ENCODE peak calls at places on chromosomes 5 and 9, in six cellular contexts. One of them, this sample, is unnamed.

GRCh38 chr5:1974501-1975405 is 92.0 kb upstream of the IRX4 start:
- DNase-seq in gastrocnemius medialis: no peak
- DNase-seq in lung: peak; percentile 13
- DNase-seq in fibroblast of lung: no peak
- DNase-seq in endodermal cell: no peak
- DNase-seq in kidney epithelial cell: no peak
- DNase-seq in this sample: no peak

GRCh38 chr5:31361234-31361633 is 167.7 kb downstream of the CDH6 start:
- DNase-seq in gastrocnemius medialis: no peak
- DNase-seq in lung: no peak
- DNase-seq in fibroblast of lung: peak; percentile 63
- DNase-seq in endodermal cell: no peak
- DNase-seq in kidney epithelial cell: no peak
- DNase-seq in this sample: peak; percentile 53

GRCh38 chr5:95446560-95447221 is 55.5 kb downstream of the FAM81B start:
- DNase-seq in gastrocnemius medialis: no peak
- DNase-seq in lung: no peak
- DNase-seq in fibroblast of lung: no peak
- DNase-seq in endodermal cell: no peak
- DNase-seq in kidney epithelial cell: peak; percentile 90
- DNase-seq in this sample: no peak

GRCh38 chr9:8492034-8492433 is 692.5 kb upstream of the DMAC1 start:
- DNase-seq in gastrocnemius medialis: no peak
- DNase-seq in lung: no peak
- DNase-seq in fibroblast of lung: no peak
- DNase-seq in endodermal cell: no peak
- DNase-seq in kidney epithelial cell: no peak
- DNase-seq in this sample: no peak

GRCh38 chr5:172648755-172649154 is 7.7 kb downstream of the NEURL1B start:
- DNase-seq in gastrocnemius medialis: no peak
- DNase-seq in lung: no peak
- DNase-seq in fibroblast of lung: no peak
- DNase-seq in endodermal cell: no peak
- DNase-seq in kidney epithelial cell: no peak
- DNase-seq in this sample: no peak

GRCh38 chr5:372556-372910 is 51.0 kb downstream of the AHRR start:
- DNase-seq in gastrocnemius medialis: no peak
- DNase-seq in lung: no peak
- DNase-seq in fibroblast of lung: no peak
- DNase-seq in endodermal cell: peak; percentile 49
- DNase-seq in kidney epithelial cell: no peak
- DNase-seq in this sample: no peak

GRCh38 chr9:28782630-28783029 is 1209.3 kb upstream of the C9orf72 start:
- DNase-seq in gastrocnemius medialis: no peak
- DNase-seq in lung: no peak
- DNase-seq in fibroblast of lung: no peak
- DNase-seq in endodermal cell: no peak
- DNase-seq in kidney epithelial cell: peak; percentile 61
- DNase-seq in this sample: no peak

GRCh38 chr9:134970719-134971118 is 53.0 kb upstream of the FCN1 start:
- DNase-seq in gastrocnemius medialis: no peak
- DNase-seq in lung: no peak
- DNase-seq in fibroblast of lung: no peak
- DNase-seq in endodermal cell: no peak
- DNase-seq in kidney epithelial cell: no peak
- DNase-seq in this sample: no peak

GRCh38 chr5:177452688-177453638 is 6.3 kb downstream of the PRR7 start:
- DNase-seq in gastrocnemius medialis: no peak
- DNase-seq in lung: no peak
- DNase-seq in fibroblast of lung: no peak
- DNase-seq in endodermal cell: peak; percentile 66
- DNase-seq in kidney epithelial cell: no peak
- DNase-seq in this sample: no peak

GRCh38 chr9:18359335-18359734 is 114.6 kb upstream of the ADAMTSL1 start:
- DNase-seq in gastrocnemius medialis: no peak
- DNase-seq in lung: no peak
- DNase-seq in fibroblast of lung: peak; percentile 28
- DNase-seq in endodermal cell: no peak
- DNase-seq in kidney epithelial cell: no peak
- DNase-seq in this sample: peak; percentile 50

GRCh38 chr5:178439411-178440162 is 150.6 kb downstream of the COL23A1 start:
- DNase-seq in gastrocnemius medialis: no peak
- DNase-seq in lung: no peak
- DNase-seq in fibroblast of lung: no peak
- DNase-seq in endodermal cell: no peak
- DNase-seq in kidney epithelial cell: no peak
- DNase-seq in this sample: no peak

GRCh38 chr5:40078907-40079575 is 600.7 kb upstream of the PTGER4 start:
- DNase-seq in gastrocnemius medialis: no peak
- DNase-seq in lung: no peak
- DNase-seq in fibroblast of lung: no peak
- DNase-seq in endodermal cell: no peak
- DNase-seq in kidney epithelial cell: no peak
- DNase-seq in this sample: no peak

GRCh38 chr9:80496901-80497565 is 925.3 kb downstream of the TLE4 start:
- DNase-seq in gastrocnemius medialis: no peak
- DNase-seq in lung: no peak
- DNase-seq in fibroblast of lung: no peak
- DNase-seq in endodermal cell: no peak
- DNase-seq in kidney epithelial cell: no peak
- DNase-seq in this sample: no peak

GRCh38 chr5:179192891-179193470 is 132.8 kb downstream of the ZNF354C start:
- DNase-seq in gastrocnemius medialis: no peak
- DNase-seq in lung: no peak
- DNase-seq in fibroblast of lung: no peak
- DNase-seq in endodermal cell: no peak
- DNase-seq in kidney epithelial cell: no peak
- DNase-seq in this sample: no peak

GRCh38 chr5:179243333-179243732 is 101.9 kb downstream of the ADAMTS2 start:
- DNase-seq in gastrocnemius medialis: no peak
- DNase-seq in lung: no peak
- DNase-seq in fibroblast of lung: peak; percentile 88
- DNase-seq in endodermal cell: peak; percentile 31
- DNase-seq in kidney epithelial cell: no peak
- DNase-seq in this sample: no peak

GRCh38 chr5:75509956-75510355 is 1.5 kb downstream of the CERT1 start:
- DNase-seq in gastrocnemius medialis: peak; percentile 44
- DNase-seq in lung: peak; percentile 38
- DNase-seq in fibroblast of lung: peak; percentile 79
- DNase-seq in endodermal cell: no peak
- DNase-seq in kidney epithelial cell: no peak
- DNase-seq in this sample: peak; percentile 17

GRCh38 chr5:68007446-68007845 is 208.1 kb upstream of the PIK3R1 start:
- DNase-seq in gastrocnemius medialis: peak; percentile 26
- DNase-seq in lung: peak; percentile 43
- DNase-seq in fibroblast of lung: peak; percentile 95
- DNase-seq in endodermal cell: no peak
- DNase-seq in kidney epithelial cell: peak; percentile 43
- DNase-seq in this sample: peak; percentile 50

GRCh38 chr9:131813116-131813515 is 73.2 kb upstream of the RAPGEF1 start:
- DNase-seq in gastrocnemius medialis: no peak
- DNase-seq in lung: no peak
- DNase-seq in fibroblast of lung: peak; percentile 4
- DNase-seq in endodermal cell: no peak
- DNase-seq in kidney epithelial cell: no peak
- DNase-seq in this sample: no peak

GRCh38 chr9:134410078-134410834 is 84.0 kb downstream of the RXRA start:
- DNase-seq in gastrocnemius medialis: peak; percentile 92
- DNase-seq in lung: peak; percentile 85
- DNase-seq in fibroblast of lung: no peak
- DNase-seq in endodermal cell: no peak
- DNase-seq in kidney epithelial cell: no peak
- DNase-seq in this sample: no peak

GRCh38 chr5:85452322-85453025 is 1067.8 kb upstream of the EDIL3 start:
- DNase-seq in gastrocnemius medialis: no peak
- DNase-seq in lung: no peak
- DNase-seq in fibroblast of lung: no peak
- DNase-seq in endodermal cell: no peak
- DNase-seq in kidney epithelial cell: no peak
- DNase-seq in this sample: no peak

GRCh38 chr5:176891331-176891958 is 7.7 kb downstream of the HK3 start:
- DNase-seq in gastrocnemius medialis: no peak
- DNase-seq in lung: no peak
- DNase-seq in fibroblast of lung: no peak
- DNase-seq in endodermal cell: no peak
- DNase-seq in kidney epithelial cell: no peak
- DNase-seq in this sample: no peak

GRCh38 chr5:135576075-135576599 is 2.7 kb downstream of the CXCL14 start:
- DNase-seq in gastrocnemius medialis: no peak
- DNase-seq in lung: no peak
- DNase-seq in fibroblast of lung: no peak
- DNase-seq in endodermal cell: peak; percentile 87
- DNase-seq in kidney epithelial cell: no peak
- DNase-seq in this sample: no peak

GRCh38 chr9:103942652-103943051 is 151.5 kb upstream of the SMC2 start:
- DNase-seq in gastrocnemius medialis: no peak
- DNase-seq in lung: no peak
- DNase-seq in fibroblast of lung: no peak
- DNase-seq in endodermal cell: no peak
- DNase-seq in kidney epithelial cell: no peak
- DNase-seq in this sample: no peak

GRCh38 chr9:21728781-21729180 is 73.7 kb upstream of the MTAP start:
- DNase-seq in gastrocnemius medialis: no peak
- DNase-seq in lung: no peak
- DNase-seq in fibroblast of lung: no peak
- DNase-seq in endodermal cell: no peak
- DNase-seq in kidney epithelial cell: no peak
- DNase-seq in this sample: no peak

GRCh38 chr9:21854119-21854518 is 51.7 kb downstream of the MTAP start:
- DNase-seq in gastrocnemius medialis: no peak
- DNase-seq in lung: no peak
- DNase-seq in fibroblast of lung: no peak
- DNase-seq in endodermal cell: no peak
- DNase-seq in kidney epithelial cell: no peak
- DNase-seq in this sample: no peak

GRCh38 chr5:171387970-171388815 is 544 bp downstream of the NPM1 start:
- DNase-seq in gastrocnemius medialis: peak; percentile 49
- DNase-seq in lung: peak; percentile 80
- DNase-seq in fibroblast of lung: peak; percentile 80
- DNase-seq in endodermal cell: peak; percentile 87
- DNase-seq in kidney epithelial cell: no peak
- DNase-seq in this sample: no peak
- TF ChIP-seq CTCF in gastrocnemius medialis: no peak
- TF ChIP-seq CTCF in lung: no peak
- TF ChIP-seq CTCF in fibroblast of lung: no peak
- TF ChIP-seq CTCF in endodermal cell: no peak
- TF ChIP-seq CTCF in kidney epithelial cell: no peak
- TF ChIP-seq CTCF in this sample: no peak

GRCh38 chr5:132265336-132266030 is 8.0 kb downstream of the PDLIM4 start:
- DNase-seq in gastrocnemius medialis: no peak
- DNase-seq in lung: peak; percentile 44
- DNase-seq in fibroblast of lung: peak; percentile 94
- DNase-seq in endodermal cell: peak; percentile 55
- DNase-seq in kidney epithelial cell: peak; percentile 89
- DNase-seq in this sample: peak; percentile 87
- H3K4me3 ChIP-seq in gastrocnemius medialis: no peak overlapping the region
- H3K4me3 ChIP-seq in lung: no peak overlapping the region
- H3K4me3 ChIP-seq in fibroblast of lung: no peak overlapping the region
- H3K4me3 ChIP-seq in endodermal cell: no peak overlapping the region
- H3K4me3 ChIP-seq in kidney epithelial cell: no peak overlapping the region
- H3K4me3 ChIP-seq in this sample: no peak overlapping the region

DNA sequence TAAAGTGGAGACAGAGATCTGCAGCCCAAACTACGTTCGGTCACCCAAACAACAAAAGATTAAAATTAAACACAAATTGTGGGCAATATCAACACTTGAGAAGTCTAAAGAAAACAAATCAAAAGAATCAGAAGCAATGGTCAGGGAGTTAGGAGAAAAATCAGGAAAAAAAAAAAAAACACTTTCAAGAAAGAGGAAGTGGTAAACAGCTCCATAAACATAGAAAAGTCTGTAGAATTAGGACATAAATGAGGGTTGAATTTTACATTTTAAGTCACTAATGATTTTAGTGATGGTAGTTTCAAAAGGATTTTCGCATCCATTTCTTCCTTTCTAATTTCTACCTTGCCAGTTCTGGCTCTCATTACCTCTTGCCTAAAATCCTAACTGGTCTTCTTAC is 10.1 kb downstream of the RNF145 start:
- DNase-seq in gastrocnemius medialis: no peak
- DNase-seq in lung: no peak
- DNase-seq in fibroblast of lung: no peak
- DNase-seq in endodermal cell: no peak
- DNase-seq in kidney epithelial cell: no peak
- DNase-seq in this sample: no peak
- TF ChIP-seq CTCF in gastrocnemius medialis: no peak
- TF ChIP-seq CTCF in lung: no peak
- TF ChIP-seq CTCF in fibroblast of lung: no peak
- TF ChIP-seq CTCF in endodermal cell: no peak
- TF ChIP-seq CTCF in kidney epithelial cell: no peak
- TF ChIP-seq CTCF in this sample: no peak

DNA sequence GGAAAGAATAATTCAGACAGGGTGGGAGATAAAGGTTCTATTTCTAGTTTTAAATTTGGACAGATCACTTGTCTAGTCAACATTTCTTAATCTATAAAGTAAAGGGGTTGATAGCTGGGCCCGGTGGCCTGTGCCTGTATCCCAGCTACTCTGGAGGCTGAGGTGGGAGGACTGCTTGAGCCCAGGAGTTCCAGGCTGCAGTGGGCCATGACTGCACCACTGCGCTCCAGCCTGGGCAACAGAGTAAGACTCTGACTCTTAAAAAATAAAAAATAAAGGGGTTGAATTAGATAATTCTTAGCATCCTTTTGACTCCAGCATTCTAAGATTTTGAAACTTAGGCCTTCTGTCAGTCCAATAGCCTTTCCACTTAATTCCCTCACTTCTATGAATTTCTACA is 10.8 kb downstream of the DIAPH1 start:
- DNase-seq in gastrocnemius medialis: no peak
- DNase-seq in lung: no peak
- DNase-seq in fibroblast of lung: no peak
- DNase-seq in endodermal cell: no peak
- DNase-seq in kidney epithelial cell: no peak
- DNase-seq in this sample: no peak
- H3K4me3 ChIP-seq in gastrocnemius medialis: no peak overlapping the region
- H3K4me3 ChIP-seq in lung: no peak overlapping the region
- H3K4me3 ChIP-seq in fibroblast of lung: no peak overlapping the region
- H3K4me3 ChIP-seq in endodermal cell: no peak overlapping the region
- H3K4me3 ChIP-seq in kidney epithelial cell: no peak overlapping the region
- H3K4me3 ChIP-seq in this sample: no peak overlapping the region

DNA sequence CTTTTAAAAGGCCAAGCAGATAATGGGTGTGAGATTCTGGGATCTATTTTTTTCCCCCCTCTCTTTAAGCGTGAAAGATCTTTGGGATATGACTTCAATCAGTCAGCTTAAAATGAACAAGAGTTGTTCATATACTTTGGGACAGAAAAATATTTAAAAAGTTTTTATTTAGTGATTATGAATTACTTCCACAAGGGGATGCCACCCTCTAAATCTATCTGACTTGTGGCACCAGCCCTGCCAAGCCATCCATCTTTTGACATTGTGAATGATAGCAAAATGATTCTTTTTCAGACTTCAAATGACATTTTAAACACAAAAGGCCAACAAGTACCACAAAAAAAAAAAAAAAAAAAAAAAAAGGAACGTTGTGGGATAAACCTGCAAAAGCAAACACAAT is 111.0 kb upstream of the HMHB1 start:
- DNase-seq in gastrocnemius medialis: no peak
- DNase-seq in lung: no peak
- DNase-seq in fibroblast of lung: no peak
- DNase-seq in endodermal cell: no peak
- DNase-seq in kidney epithelial cell: no peak
- DNase-seq in this sample: no peak
- TF ChIP-seq CTCF in gastrocnemius medialis: no peak
- TF ChIP-seq CTCF in lung: no peak
- TF ChIP-seq CTCF in fibroblast of lung: peak; percentile 12
- TF ChIP-seq CTCF in endodermal cell: peak; percentile 23
- TF ChIP-seq CTCF in kidney epithelial cell: no peak
- TF ChIP-seq CTCF in this sample: no peak